ENCODE peak calls at places on chromosomes 6 and 20, in ten cellular contexts. R is neural progenitor cell, Z is prostate gland, A is colonic mucosa, Y is psoas muscle, P is OCI-LY7, E is sigmoid colon, B is PC-3, C is GM23338, I is uterus. T is an unnamed sample.

GRCh38 chr6:15769471-15770088 is 106.8 kb upstream of the DTNBP1 start:
- DNase-seq in E (no peak), A (no peak), R (no peak), I (no peak), C (no peak), Z (no peak), Y (no peak), B (peak; percentile 18), P (no peak), T (no peak)

GRCh38 chr6:91020741-91021140 is 433.9 kb upstream of the MAP3K7 start:
- DNase-seq in I (no peak), R (no peak), P (no peak), Y (no peak), A (no peak), C (no peak), E (no peak), Z (no peak), B (no peak), T (no peak)

GRCh38 chr6:971981-972640 is 279.2 kb upstream of the EXOC2 start:
- DNase-seq in E (no peak), B (no peak), R (no peak), Z (no peak), C (no peak), A (no peak), I (no peak), P (no peak), Y (no peak), T (no peak)

GRCh38 chr20:20823469-20823868 is 111.0 kb upstream of the RALGAPA2 start:
- DNase-seq in Z (peak; percentile 71), A (no peak), I (no peak), B (no peak), P (no peak), R (no peak), C (no peak), Y (no peak), E (no peak), T (no peak)

GRCh38 chr6:118186676-118187567 is 279.9 kb downstream of the SLC35F1 start:
- DNase-seq in R (no peak), Z (no peak), A (no peak), Y (no peak), P (no peak), B (no peak), C (no peak), E (no peak), I (no peak), T (no peak)

GRCh38 chr6:152338335-152339125 is 298.6 kb downstream of the SYNE1 start:
- DNase-seq in P (peak; percentile 42), Y (peak; percentile 78), C (peak; percentile 50), E (peak; percentile 75), I (peak; percentile 56), R (peak; percentile 33), Z (no peak), B (peak; percentile 50), A (peak; percentile 41), T (no peak)

GRCh38 chr6:26057899-26058298 is 29.3 kb upstream of the HFE start:
- DNase-seq in Y (no peak), E (no peak), I (no peak), Z (no peak), C (no peak), P (no peak), R (no peak), B (no peak), A (no peak), T (no peak)

GRCh38 chr6:34182751-34183531 is 37.1 kb upstream of the GRM4 start:
- DNase-seq in C (peak; percentile 30), B (no peak), Y (no peak), I (no peak), Z (no peak), E (no peak), A (peak; percentile 27), P (peak; percentile 48), R (no peak), T (peak; percentile 17)

GRCh38 chr6:53310751-53311585 is 37.8 kb downstream of the ELOVL5 start:
- DNase-seq in I (no peak), A (no peak), B (no peak), Z (no peak), Y (no peak), C (no peak), E (no peak), R (no peak), P (peak; percentile 48), T (no peak)
- H3K4me3 ChIP-seq in I (no peak overlapping the region), A (no peak overlapping the region), B (no peak overlapping the region), Z (no peak overlapping the region), Y (no peak overlapping the region), C (no peak overlapping the region), E (no peak overlapping the region), R (no peak overlapping the region), P (peak overlapping the region; percentile 61), T (no peak overlapping the region)

GRCh38 chr6:41315203-41315602 is 20.2 kb upstream of the NCR2 start:
- DNase-seq in Z (no peak), Y (no peak), P (no peak), B (no peak), C (no peak), R (no peak), I (no peak), E (no peak), A (no peak), T (no peak)

GRCh38 chr6:41315943-41316342 is 19.5 kb upstream of the NCR2 start:
- DNase-seq in C (no peak), Z (no peak), E (no peak), A (no peak), I (no peak), B (no peak), Y (no peak), P (no peak), R (no peak), T (no peak)

GRCh38 chr6:41321183-41321582 is 14.2 kb upstream of the NCR2 start:
- DNase-seq in C (no peak), B (no peak), E (no peak), Z (no peak), A (no peak), R (no peak), Y (no peak), I (no peak), P (no peak), T (no peak)

DNA sequence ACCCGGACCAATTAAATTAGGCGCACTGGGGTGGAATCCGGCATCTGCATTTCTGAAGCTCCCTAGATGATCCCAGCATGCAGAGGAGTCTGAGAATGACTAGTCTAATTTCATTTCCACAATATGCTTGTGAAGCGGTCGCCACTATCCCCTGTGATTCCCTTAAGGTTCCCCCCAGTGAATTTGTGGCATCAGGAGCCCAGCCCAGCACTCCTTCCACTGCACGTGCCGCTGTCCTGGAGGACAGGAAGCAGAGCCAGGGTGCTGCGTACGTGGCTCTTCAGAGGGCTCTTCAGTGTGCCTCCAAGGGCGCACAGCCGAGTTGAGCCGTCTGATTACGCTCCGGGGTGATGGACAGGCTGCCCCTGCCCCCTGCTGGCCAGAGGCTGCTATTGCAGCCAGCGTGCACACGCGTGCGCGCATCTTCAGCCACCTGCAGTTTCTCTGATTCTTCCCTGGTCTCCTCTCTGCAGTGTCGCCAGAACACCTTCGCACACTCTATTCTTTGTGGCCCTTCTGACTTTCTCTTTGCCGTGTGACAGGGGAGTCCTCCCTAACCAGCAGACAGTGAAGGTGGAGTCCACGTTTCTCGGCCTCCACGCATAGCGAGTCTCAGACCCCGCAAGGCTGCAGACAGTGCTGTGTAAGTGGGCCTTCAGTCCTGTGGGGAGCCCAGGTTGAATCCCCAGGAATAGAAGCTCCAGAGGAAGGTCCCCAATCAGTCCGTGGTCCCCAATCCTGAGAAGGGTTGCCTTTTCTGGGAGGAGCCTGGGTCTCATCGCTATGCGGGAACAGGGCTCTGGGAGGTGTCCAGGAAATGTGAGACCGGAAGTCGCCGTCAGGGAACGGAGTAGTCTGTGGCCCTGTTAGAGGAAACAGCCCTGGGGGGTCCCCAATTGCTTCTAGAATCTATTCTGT is 16.5 kb upstream of the NCR2 start:
- DNase-seq in I (peak; percentile 57), E (peak; percentile 86), Y (peak; percentile 88), Z (peak; percentile 67), R (peak; percentile 93), C (peak; percentile 94), P (peak; percentile 86), A (peak; percentile 75), B (peak; percentile 84), T (peak; percentile 70)
- H3K27ac ChIP-seq in I (no peak overlapping the region), E (no peak overlapping the region), Y (no peak overlapping the region), Z (no peak overlapping the region), R (no peak overlapping the region), C (no peak overlapping the region), P (no peak overlapping the region), A (no peak overlapping the region), B (no peak overlapping the region), T (no peak overlapping the region)

GRCh38 chr6:112786801-112787200 is 439.7 kb downstream of the RFPL4B start:
- DNase-seq in P (no peak), C (no peak), R (no peak), I (no peak), A (no peak), E (no peak), Z (no peak), B (no peak), Y (no peak), T (no peak)

GRCh38 chr6:112785408-112785807 is 438.3 kb downstream of the RFPL4B start:
- DNase-seq in Y (no peak), P (no peak), E (no peak), I (no peak), C (no peak), B (no peak), A (no peak), R (no peak), Z (no peak), T (no peak)

GRCh38 chr6:112780498-112781096 is 433.5 kb downstream of the RFPL4B start:
- DNase-seq in C (peak; percentile 88), Y (peak; percentile 48), Z (peak; percentile 68), B (peak; percentile 79), I (peak; percentile 58), E (peak; percentile 84), P (peak; percentile 63), A (peak; percentile 77), R (peak; percentile 90), T (no peak)

GRCh38 chr6:112781236-112781635 is 434.1 kb downstream of the RFPL4B start:
- DNase-seq in I (no peak), R (peak; percentile 44), Y (no peak), B (peak; percentile 17), A (no peak), Z (no peak), E (no peak), C (no peak), P (no peak), T (no peak)
- TF ChIP-seq CTCF in I (no peak), R (peak; percentile 28), Y (no peak), B (no peak), A (no peak), Z (no peak), E (no peak), C (peak; percentile 24), P (no peak), T (no peak)

DNA sequence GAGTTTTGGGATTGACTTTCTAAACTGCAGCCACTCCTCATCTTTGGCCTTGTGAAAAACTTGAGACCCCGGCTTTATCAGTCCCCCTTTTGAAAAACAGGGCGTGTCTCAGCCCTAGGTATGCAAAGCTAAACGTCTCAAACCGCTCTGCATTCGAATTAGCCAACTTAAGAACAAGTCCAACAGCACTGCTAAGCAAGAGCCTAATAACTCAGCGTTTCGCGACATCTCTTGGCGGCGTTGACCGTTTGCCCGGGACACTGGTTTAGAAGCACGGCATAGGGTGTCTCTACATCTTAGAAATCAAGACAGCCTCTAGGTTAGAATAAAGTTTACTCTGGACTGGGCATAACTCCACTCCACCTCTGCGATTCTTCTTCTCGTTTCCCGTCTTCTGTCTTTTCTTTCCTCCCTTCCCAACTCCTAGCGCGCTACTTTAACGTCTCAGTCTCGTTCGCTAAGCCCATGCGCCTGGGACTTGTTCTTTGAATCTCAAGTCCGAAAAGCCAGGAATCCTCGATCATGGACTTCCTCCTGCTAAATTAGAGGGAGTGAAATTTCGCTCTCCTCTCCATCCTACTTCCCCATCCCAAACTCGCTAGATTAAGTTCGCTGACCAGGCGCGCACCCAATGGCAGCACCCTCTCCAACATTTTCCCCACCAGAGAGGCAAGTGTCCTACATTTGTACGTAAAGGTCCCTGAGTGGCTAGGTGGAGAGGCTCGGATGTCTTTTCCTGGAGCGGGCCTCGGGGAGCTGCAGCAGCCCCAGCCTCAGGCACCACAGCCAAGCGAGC is 10.5 kb upstream of the TFAP2A start:
- DNase-seq in I (no peak), E (no peak), C (peak; percentile 62), Z (no peak), R (peak; percentile 54), Y (no peak), P (no peak), A (no peak), B (no peak), T (no peak)
- H3K4me3 ChIP-seq in I (peak overlapping the region; percentile 30), E (peak overlapping the region; percentile 37), C (peak overlapping the region; percentile 55), Z (peak overlapping the region; percentile 35), R (peak overlapping the region; percentile 53), Y (peak overlapping the region; percentile 65), P (no peak overlapping the region), A (peak overlapping the region; percentile 47), B (no peak overlapping the region), T (no peak overlapping the region)